ENCODE peak calls at places on chromosomes 5 and 9, in eight cellular contexts. S, I, D, C, V, G, N and B are unnamed samples.

GRCh38 chr5:157241483-157241882 is 24.4 kb upstream of the CYFIP2 start:
- DNase-seq in S (no peak), I (no peak), D (no peak), C (no peak), V (no peak), G (peak; percentile 8), N (no peak), B (no peak)

GRCh38 chr9:23081377-23081776 is 634.8 kb downstream of the DMRTA1 start:
- DNase-seq in S (no peak), I (no peak), D (no peak), C (no peak), V (no peak), G (no peak), N (no peak), B (no peak)

GRCh38 chr9:125025584-125025983 is 84.7 kb upstream of the GOLGA1 start:
- DNase-seq in S (no peak), I (no peak), D (no peak), C (no peak), V (no peak), G (no peak), N (no peak), B (no peak)

GRCh38 chr5:57804007-57804444 is 321.4 kb upstream of the ACTBL2 start:
- DNase-seq in S (no peak), I (peak; percentile 88), D (no peak), C (no peak), V (no peak), G (peak; percentile 36), N (no peak), B (no peak)

GRCh38 chr5:56377573-56377972 is 144.4 kb upstream of the ANKRD55 start:
- DNase-seq in S (no peak), I (no peak), D (no peak), C (no peak), V (peak; percentile 56), G (no peak), N (no peak), B (no peak)

GRCh38 chr5:52705720-52706119 is 82.0 kb upstream of the ITGA1 start:
- DNase-seq in S (peak; percentile 51), I (no peak), D (no peak), C (no peak), V (no peak), G (peak; percentile 63), N (no peak), B (no peak)

GRCh38 chr9:79300153-79300552 is 271.6 kb upstream of the TLE4 start:
- DNase-seq in S (no peak), I (no peak), D (no peak), C (no peak), V (no peak), G (no peak), N (no peak), B (no peak)

GRCh38 chr9:34653131-34653530 is 1.1 kb downstream of the IL11RA start:
- DNase-seq in S (no peak), I (no peak), D (no peak), C (no peak), V (peak; percentile 61), G (peak; percentile 49), N (no peak), B (no peak)

GRCh38 chr5:111999286-111999685 is 242.3 kb upstream of the NREP start:
- DNase-seq in S (peak; percentile 44), I (peak; percentile 60), D (no peak), C (no peak), V (peak; percentile 76), G (peak; percentile 82), N (no peak), B (no peak)

GRCh38 chr5:176535655-176536131 is 1.5 kb downstream of the RNF44 start:
- DNase-seq in S (no peak), I (no peak), D (no peak), C (no peak), V (no peak), G (no peak), N (no peak), B (no peak)